ENCODE peak calls at places on chromosomes 13 and 19, in five cellular contexts. K is NB4; N is fibroblast of mammary gland; G is CD8-positive, alpha-beta T cell; V is nephron progenitor cell. I is an unnamed sample.

GRCh38 chr13:53197424-53197823 is 168.8 kb downstream of the OLFM4 start:
- DNase-seq in K (no peak), N (no peak), G (no peak), V (no peak), I (no peak)

GRCh38 chr13:41344358-41344757 is 33.3 kb downstream of the NAA16 start:
- DNase-seq in K (no peak), N (no peak), G (no peak), V (no peak), I (no peak)

GRCh38 chr13:33236021-33236420 is 49.5 kb downstream of the STARD13 start:
- DNase-seq in K (no peak), N (peak; percentile 82), G (no peak), V (no peak), I (peak; percentile 92)

GRCh38 chr19:28443361-28443760 is 769.6 kb downstream of the UQCRFS1 start:
- DNase-seq in K (no peak), N (no peak), G (no peak), V (peak; percentile 27), I (no peak)

GRCh38 chr19:15702590-15702930 is 25.3 kb upstream of the OR10H2 start:
- DNase-seq in K (peak; percentile 83), N (peak; percentile 38), G (peak; percentile 25), V (no peak), I (peak; percentile 21)

GRCh38 chr19:51462276-51462675 is 4.0 kb upstream of the SIGLEC8 start:
- DNase-seq in K (no peak), N (no peak), G (no peak), V (no peak), I (no peak)

GRCh38 chr19:3606690-3607289 is at the start of gene TBXA2R:
- DNase-seq in K (no peak), N (peak; percentile 49), G (peak; percentile 65), V (peak; percentile 85), I (peak; percentile 63)

GRCh38 chr13:80562423-80562822 is 221.5 kb upstream of the SPRY2 start:
- DNase-seq in K (no peak), N (no peak), G (no peak), V (no peak), I (no peak)

DNA sequence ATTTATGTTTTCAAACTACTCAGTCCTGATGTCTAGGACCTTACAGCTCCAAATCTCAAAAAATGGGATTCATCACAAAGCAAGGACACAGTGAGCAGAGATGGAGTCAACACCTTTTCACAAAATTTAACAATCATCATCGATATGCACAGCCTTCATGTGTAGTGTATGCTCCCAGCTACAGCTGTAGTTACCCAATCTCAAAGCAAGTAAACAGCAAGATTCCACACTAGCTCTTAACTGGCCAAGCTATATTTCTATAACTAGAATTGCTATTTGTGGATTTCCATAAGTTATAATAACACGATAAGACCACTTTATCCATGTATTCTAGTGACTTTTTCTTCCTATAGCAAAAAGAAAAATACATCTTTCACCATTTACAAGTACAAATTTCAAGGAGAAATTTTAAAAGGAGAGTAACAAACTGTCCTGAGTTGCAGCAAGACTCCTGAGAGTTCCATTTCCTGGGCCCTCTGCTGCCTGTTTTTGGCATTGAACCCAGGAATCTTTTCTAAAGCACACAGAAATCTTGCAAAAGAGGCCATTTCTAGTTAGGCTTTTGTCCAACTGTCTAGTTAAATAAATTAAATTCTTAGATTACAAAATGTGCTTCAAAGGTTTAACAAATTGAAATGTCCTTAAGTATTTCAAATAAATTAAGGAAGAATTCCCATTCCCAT is 460.6 kb downstream of the FGF14 start:
- DNase-seq in K (peak; percentile 14), N (peak; percentile 33), G (no peak), V (no peak), I (peak; percentile 22)
- TF ChIP-seq CTCF in K (peak; percentile 26), N (peak; percentile 41), G (no peak), V (peak; percentile 34), I (peak; percentile 37)

DNA sequence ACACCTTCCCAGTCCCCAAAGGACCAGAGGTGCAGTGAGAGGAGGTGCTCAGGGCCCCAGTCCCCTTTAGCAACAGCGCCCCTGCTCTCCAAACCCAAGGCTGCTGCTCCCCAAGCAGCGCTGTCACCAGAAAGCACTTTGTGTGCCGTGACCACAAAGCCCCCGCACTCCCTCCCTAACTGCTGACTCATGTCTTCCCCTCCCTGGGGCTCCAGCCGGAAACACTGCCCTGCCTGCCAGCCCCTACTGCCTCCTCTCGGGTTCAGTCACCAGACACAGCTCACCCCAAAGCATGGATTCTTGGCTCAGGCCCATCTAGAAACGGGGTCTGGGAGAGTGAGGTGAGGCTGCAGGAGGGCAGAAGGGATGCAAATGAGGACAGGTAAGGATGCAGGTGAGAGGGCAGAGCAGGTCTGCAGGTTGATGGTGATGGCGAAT is 4.9 kb upstream of the TNFSF14 start:
- DNase-seq in K (peak; percentile 95), N (peak; percentile 57), G (peak; percentile 86), V (peak; percentile 27), I (peak; percentile 75)
- TF ChIP-seq CTCF in K (peak; percentile 13), N (no peak), G (no peak), V (no peak), I (no peak)

GRCh38 chr19:38543807-38544568 is 73.8 kb downstream of the MAP4K1 start:
- DNase-seq in K (peak; percentile 74), N (peak; percentile 93), G (no peak), V (no peak), I (peak; percentile 74)
- TF ChIP-seq CTCF in K (peak; percentile 30), N (no peak), G (no peak), V (peak; percentile 43), I (no peak)

DNA sequence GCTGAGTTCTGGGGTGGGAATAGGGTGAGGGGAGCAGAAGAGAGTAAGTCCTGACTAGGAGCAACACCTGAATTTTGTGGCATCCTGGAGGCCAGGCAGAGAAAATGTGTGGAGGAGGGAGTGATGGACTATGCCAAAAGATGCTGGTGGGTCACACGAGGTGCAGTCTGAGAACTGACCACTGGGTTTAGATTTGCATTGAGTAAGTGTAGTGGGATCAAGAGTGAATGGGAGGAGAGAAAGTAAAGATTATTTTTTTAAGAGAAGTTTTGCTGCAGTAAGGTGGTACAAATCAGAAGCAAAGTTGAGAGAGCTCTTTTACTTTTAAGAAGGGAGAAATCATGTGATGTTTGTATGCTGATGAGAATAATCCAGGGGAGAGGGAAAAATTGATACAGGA is 405.1 kb downstream of the DLEU7 start:
- DNase-seq in K (no peak), N (no peak), G (no peak), V (no peak), I (no peak)
- TF ChIP-seq CTCF in K (no peak), N (no peak), G (no peak), V (no peak), I (no peak)

I was measured in cardiac fibroblast.